ENCODE peak calls at places on chromosomes 16 and 17, in nine cellular contexts. D is gastrocnemius medialis, H is uterus, X is GM23248, Z is testis, S is aorta, Y is tibial nerve, V is heart left ventricle, I is thoracic aorta. P is an unnamed sample.

GRCh38 chr16:77501260-77501659 is 66.4 kb upstream of the ADAMTS18 start:
- DNase-seq in D (no peak), H (no peak), X (no peak), Z (no peak), S (no peak), Y (no peak), V (no peak), I (no peak), P (no peak)

GRCh38 chr17:64326420-64327054 is 63.5 kb upstream of the TEX2 start:
- DNase-seq in D (peak; percentile 43), H (peak; percentile 55), X (peak; percentile 82), Z (peak; percentile 74), S (peak; percentile 87), Y (peak; percentile 47), V (peak; percentile 89), I (peak; percentile 33), P (peak; percentile 60)

GRCh38 chr16:81521141-81521626 is 76.6 kb downstream of the CMIP start:
- DNase-seq in D (no peak), H (no peak), X (no peak), Z (peak; percentile 30), S (peak; percentile 67), Y (no peak), V (no peak), I (no peak), P (no peak)

GRCh38 chr17:4947411-4948165 is 742 bp downstream of the PFN1 start:
- DNase-seq in D (peak; percentile 48), H (peak; percentile 71), X (peak; percentile 68), Z (peak; percentile 56), S (peak; percentile 82), Y (peak; percentile 32), V (peak; percentile 85), I (no peak), P (peak; percentile 59)

GRCh38 chr17:30363715-30364202 is 15.0 kb upstream of the CPD start:
- DNase-seq in D (no peak), H (no peak), X (peak; percentile 94), Z (no peak), S (no peak), Y (no peak), V (no peak), I (no peak), P (peak; percentile 25)

GRCh38 chr17:28745052-28745776 is 1.4 kb downstream of the TRAF4 start:
- DNase-seq in D (no peak), H (peak; percentile 51), X (peak; percentile 80), Z (peak; percentile 74), S (peak; percentile 66), Y (peak; percentile 30), V (no peak), I (no peak), P (peak; percentile 41)

GRCh38 chr16:84720180-84720579 is 20.4 kb downstream of the USP10 start:
- DNase-seq in D (no peak), H (no peak), X (peak; percentile 78), Z (no peak), S (no peak), Y (no peak), V (no peak), I (no peak), P (peak; percentile 56)

GRCh38 chr16:66842765-66843164 is 1.4 kb upstream of the CA7 start:
- DNase-seq in D (no peak), H (no peak), X (peak; percentile 55), Z (no peak), S (no peak), Y (no peak), V (no peak), I (no peak), P (peak; percentile 66)

GRCh38 chr17:45147102-45147580 is 1.1 kb upstream of the HEXIM1 start:
- DNase-seq in D (peak; percentile 61), H (no peak), X (peak; percentile 82), Z (no peak), S (peak; percentile 86), Y (peak; percentile 62), V (no peak), I (no peak), P (no peak)

GRCh38 chr17:74012465-74012864 is 191.0 kb upstream of the RPL38 start:
- DNase-seq in D (no peak), H (no peak), X (no peak), Z (no peak), S (no peak), Y (no peak), V (no peak), I (no peak), P (no peak)

GRCh38 chr17:327971-328370 is 24.6 kb downstream of the RPH3AL start:
- DNase-seq in D (no peak), H (no peak), X (no peak), Z (no peak), S (peak; percentile 34), Y (no peak), V (peak; percentile 30), I (no peak), P (no peak)

GRCh38 chr16:23597003-23597756 is 1.1 kb upstream of the NDUFAB1 start:
- DNase-seq in D (peak; percentile 16), H (no peak), X (peak; percentile 26), Z (peak; percentile 89), S (no peak), Y (no peak), V (no peak), I (no peak), P (peak; percentile 68)

GRCh38 chr17:81190591-81190990 is 24.6 kb upstream of the AATK start:
- DNase-seq in D (no peak), H (no peak), X (no peak), Z (no peak), S (no peak), Y (no peak), V (no peak), I (no peak), P (no peak)
- H3K36me3 ChIP-seq in D (no peaks in the 10 kb centered on the region), H (no peaks in the 10 kb centered on the region), X (no peaks in the 10 kb centered on the region), Z (no peaks in the 10 kb centered on the region), S (no peaks in the 10 kb centered on the region), Y (no peaks in the 10 kb centered on the region), V (no peaks in the 10 kb centered on the region), I (peaks cover 2% of the 10 kb centered on the region), P (no peaks in the 10 kb centered on the region)

GRCh38 chr17:7176870-7177209 is 2.3 kb downstream of the ASGR1 start:
- DNase-seq in D (no peak), H (no peak), X (peak; percentile 52), Z (no peak), S (no peak), Y (no peak), V (no peak), I (no peak), P (peak; percentile 50)

GRCh38 chr17:7179317-7180254 is at the start of gene ASGR1:
- DNase-seq in D (no peak), H (no peak), X (no peak), Z (no peak), S (peak; percentile 38), Y (no peak), V (no peak), I (no peak), P (no peak)

GRCh38 chr17:7178973-7179316 is 225 bp downstream of the ASGR1 start:
- DNase-seq in D (no peak), H (no peak), X (no peak), Z (no peak), S (peak; percentile 4), Y (no peak), V (no peak), I (no peak), P (no peak)

GRCh38 chr17:7177210-7177953 is 1.8 kb downstream of the ASGR1 start:
- DNase-seq in D (no peak), H (peak; percentile 66), X (peak; percentile 80), Z (peak; percentile 83), S (peak; percentile 73), Y (peak; percentile 24), V (no peak), I (no peak), P (peak; percentile 68)

GRCh38 chr17:7177954-7178477 is 1.2 kb downstream of the ASGR1 start:
- DNase-seq in D (no peak), H (no peak), X (peak; percentile 61), Z (no peak), S (no peak), Y (no peak), V (no peak), I (no peak), P (no peak)
- H3K27me3 ChIP-seq in D (peaks cover 39% of the 10 kb centered on the region), H (no peaks in the 10 kb centered on the region), X (no peaks in the 10 kb centered on the region), Z (no peaks in the 10 kb centered on the region), S (no peaks in the 10 kb centered on the region), Y (no peaks in the 10 kb centered on the region), V (peaks cover 23% of the 10 kb centered on the region), I (peaks cover 13% of the 10 kb centered on the region), P (peaks cover 10% of the 10 kb centered on the region)

GRCh38 chr16:87829988-87830672 is 39.2 kb downstream of the SLC7A5 start:
- DNase-seq in D (no peak), H (no peak), X (no peak), Z (no peak), S (no peak), Y (no peak), V (no peak), I (no peak), P (no peak)

GRCh38 chr16:87831421-87832136 is 37.7 kb downstream of the SLC7A5 start:
- DNase-seq in D (no peak), H (no peak), X (no peak), Z (no peak), S (no peak), Y (no peak), V (no peak), I (no peak), P (no peak)

GRCh38 chr16:87829123-87829980 is 40.0 kb downstream of the SLC7A5 start:
- DNase-seq in D (no peak), H (no peak), X (peak; percentile 28), Z (no peak), S (no peak), Y (no peak), V (no peak), I (no peak), P (no peak)

GRCh38 chr16:87832137-87832527 is 37.2 kb downstream of the SLC7A5 start:
- DNase-seq in D (no peak), H (no peak), X (no peak), Z (no peak), S (no peak), Y (no peak), V (no peak), I (no peak), P (no peak)

DNA sequence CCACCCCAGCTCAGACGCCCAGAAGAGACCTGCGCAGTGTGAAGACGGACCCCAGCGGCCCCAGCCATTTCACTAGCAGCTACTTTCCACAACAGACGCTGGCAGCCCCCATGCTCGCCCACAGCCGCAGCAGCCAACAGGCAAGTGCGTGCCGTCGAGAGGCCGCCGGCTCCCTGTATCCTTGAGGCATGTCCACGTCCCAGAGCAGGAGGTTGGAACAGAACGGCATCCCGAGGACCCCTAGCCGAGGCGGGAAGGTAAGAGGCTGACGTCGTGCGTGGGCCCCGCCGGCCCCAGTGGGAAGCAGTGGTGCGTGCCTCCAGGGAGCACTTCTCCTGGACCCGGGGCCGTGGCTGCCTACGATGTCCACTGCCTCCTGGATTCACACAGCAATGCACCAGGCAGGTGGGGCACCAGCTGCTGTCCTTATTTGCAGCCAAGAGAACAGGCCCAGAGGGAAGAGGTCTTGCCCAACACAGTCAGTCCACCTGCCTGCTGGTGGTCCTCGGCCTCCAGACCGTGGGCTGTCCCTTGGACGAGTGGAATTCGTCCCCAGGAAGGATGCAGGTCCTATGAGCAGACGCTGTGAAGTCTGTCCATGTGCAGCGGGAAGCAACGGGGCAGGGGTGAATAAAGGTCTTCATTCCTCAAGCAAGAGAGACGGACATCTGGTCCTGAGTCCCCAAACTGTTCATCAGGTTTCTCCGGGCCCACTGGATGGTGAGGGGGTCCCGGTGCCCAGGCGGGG is 38.5 kb downstream of the SLC7A5 start:
- DNase-seq in D (no peak), H (no peak), X (no peak), Z (no peak), S (no peak), Y (no peak), V (no peak), I (no peak), P (no peak)
- H3K36me3 ChIP-seq in D (no peaks in the 10 kb centered on the region), H (no peaks in the 10 kb centered on the region), X (peaks cover 34% of the 10 kb centered on the region), Z (no peaks in the 10 kb centered on the region), S (no peaks in the 10 kb centered on the region), Y (no peaks in the 10 kb centered on the region), V (no peaks in the 10 kb centered on the region), I (no peaks in the 10 kb centered on the region), P (no peaks in the 10 kb centered on the region)

GRCh38 chr17:10881959-10882358 is 44.1 kb upstream of the PIRT start:
- DNase-seq in D (no peak), H (no peak), X (no peak), Z (no peak), S (no peak), Y (no peak), V (no peak), I (no peak), P (no peak)
- H3K27me3 ChIP-seq in D (no peaks in the 10 kb centered on the region), H (no peaks in the 10 kb centered on the region), X (no peaks in the 10 kb centered on the region), Z (no peaks in the 10 kb centered on the region), S (no peaks in the 10 kb centered on the region), Y (no peaks in the 10 kb centered on the region), V (no peaks in the 10 kb centered on the region), I (no peaks in the 10 kb centered on the region), P (no peaks in the 10 kb centered on the region)

P was measured in adrenal gland.